ENCODE peak calls at places on chromosomes 13 and 19, in eight cellular contexts. One of them, this sample, is unnamed.

GRCh38 chr19:36009220-36009619 is 607 bp upstream of the SYNE4 start:
- DNase-seq in SJSA1: no peak
- DNase-seq in ecto neural progenitor cell: peak
- DNase-seq in H54: no peak
- DNase-seq in cerebellar nuclear complex: no peak
- DNase-seq in sigmoid colon: peak
- DNase-seq in esophagus muscularis mucosa: no peak
- DNase-seq in fibroblast of pulmonary artery: peak
- DNase-seq in this sample: peak

GRCh38 chr19:11203194-11204075 is 6.1 kb upstream of the KANK2 start:
- DNase-seq in SJSA1: peak
- DNase-seq in ecto neural progenitor cell: peak
- DNase-seq in H54: peak
- DNase-seq in cerebellar nuclear complex: no peak
- DNase-seq in sigmoid colon: peak
- DNase-seq in esophagus muscularis mucosa: peak
- DNase-seq in fibroblast of pulmonary artery: peak
- DNase-seq in this sample: peak

GRCh38 chr13:80465321-80465720 is 124.4 kb upstream of the SPRY2 start:
- DNase-seq in SJSA1: no peak
- DNase-seq in ecto neural progenitor cell: no peak
- DNase-seq in H54: no peak
- DNase-seq in cerebellar nuclear complex: no peak
- DNase-seq in sigmoid colon: no peak
- DNase-seq in esophagus muscularis mucosa: no peak
- DNase-seq in fibroblast of pulmonary artery: no peak
- DNase-seq in this sample: no peak

GRCh38 chr19:17055636-17056035 is 19.6 kb downstream of the HAUS8 start:
- DNase-seq in SJSA1: no peak
- DNase-seq in ecto neural progenitor cell: no peak
- DNase-seq in H54: no peak
- DNase-seq in cerebellar nuclear complex: no peak
- DNase-seq in sigmoid colon: no peak
- DNase-seq in esophagus muscularis mucosa: no peak
- DNase-seq in fibroblast of pulmonary artery: no peak
- DNase-seq in this sample: no peak

GRCh38 chr19:58516964-58517833 is 2.4 kb downstream of the ZBTB45 start:
- DNase-seq in SJSA1: no peak
- DNase-seq in ecto neural progenitor cell: no peak
- DNase-seq in H54: no peak
- DNase-seq in cerebellar nuclear complex: no peak
- DNase-seq in sigmoid colon: no peak
- DNase-seq in esophagus muscularis mucosa: no peak
- DNase-seq in fibroblast of pulmonary artery: no peak
- DNase-seq in this sample: no peak

GRCh38 chr13:112065867-112066623 is 904 bp upstream of the SOX1 start:
- DNase-seq in SJSA1: no peak
- DNase-seq in ecto neural progenitor cell: no peak
- DNase-seq in H54: no peak
- DNase-seq in cerebellar nuclear complex: no peak
- DNase-seq in sigmoid colon: no peak
- DNase-seq in esophagus muscularis mucosa: peak
- DNase-seq in fibroblast of pulmonary artery: no peak
- DNase-seq in this sample: no peak

GRCh38 chr19:1854542-1855039 is 6.3 kb upstream of the REXO1 start:
- DNase-seq in SJSA1: no peak
- DNase-seq in ecto neural progenitor cell: peak
- DNase-seq in H54: no peak
- DNase-seq in cerebellar nuclear complex: no peak
- DNase-seq in sigmoid colon: peak
- DNase-seq in esophagus muscularis mucosa: no peak
- DNase-seq in fibroblast of pulmonary artery: no peak
- DNase-seq in this sample: peak

GRCh38 chr13:73820688-73821087 is 313.5 kb downstream of the KLF12 start:
- DNase-seq in SJSA1: no peak
- DNase-seq in ecto neural progenitor cell: no peak
- DNase-seq in H54: no peak
- DNase-seq in cerebellar nuclear complex: no peak
- DNase-seq in sigmoid colon: no peak
- DNase-seq in esophagus muscularis mucosa: no peak
- DNase-seq in fibroblast of pulmonary artery: no peak
- DNase-seq in this sample: no peak

GRCh38 chr19:38361633-38362075 is 12.7 kb upstream of the PSMD8 start:
- DNase-seq in SJSA1: peak
- DNase-seq in ecto neural progenitor cell: peak
- DNase-seq in H54: peak
- DNase-seq in cerebellar nuclear complex: peak
- DNase-seq in sigmoid colon: peak
- DNase-seq in esophagus muscularis mucosa: peak
- DNase-seq in fibroblast of pulmonary artery: peak
- DNase-seq in this sample: peak

GRCh38 chr13:39875111-39875510 is 219.6 kb downstream of the COG6 start:
- DNase-seq in SJSA1: no peak
- DNase-seq in ecto neural progenitor cell: no peak
- DNase-seq in H54: no peak
- DNase-seq in cerebellar nuclear complex: no peak
- DNase-seq in sigmoid colon: no peak
- DNase-seq in esophagus muscularis mucosa: no peak
- DNase-seq in fibroblast of pulmonary artery: peak
- DNase-seq in this sample: no peak

This sample was measured in colonic mucosa.